ENCODE peak calls at places on chromosomes 12 and 14, in nine cellular contexts. Q is thoracic aorta; X is right lobe of liver; Y is pancreas; L is lower lobe of right lung; O is CD4-positive, alpha-beta memory T cell; F is AG04450; R is substantia nigra; I is heart right ventricle. C is an unnamed sample.

GRCh38 chr12:57765003-57765697 is 1.7 kb downstream of the CYP27B1 start:
- DNase-seq in O (peak; percentile 49), I (peak; percentile 38), X (peak; percentile 49), R (no peak), Y (peak; percentile 58), L (peak; percentile 63), Q (no peak), F (no peak), C (peak; percentile 86)

GRCh38 chr14:68085742-68086141 is 266.2 kb downstream of the RAD51B start:
- DNase-seq in Y (no peak), F (no peak), X (no peak), O (no peak), L (no peak), Q (no peak), R (no peak), I (no peak), C (no peak)

GRCh38 chr12:49684310-49684854 is 22.8 kb downstream of the FMNL3 start:
- DNase-seq in Y (no peak), O (no peak), I (no peak), X (no peak), R (no peak), Q (no peak), F (no peak), L (no peak), C (no peak)

GRCh38 chr14:91126761-91127160 is 12.9 kb downstream of the DGLUCY start:
- DNase-seq in I (no peak), L (no peak), O (no peak), X (no peak), R (no peak), Y (no peak), F (no peak), Q (no peak), C (no peak)

GRCh38 chr14:22096511-22096890 is 422.9 kb upstream of the OR4E1 start:
- DNase-seq in L (no peak), F (no peak), R (no peak), X (no peak), O (no peak), Y (no peak), I (no peak), Q (no peak), C (no peak)

GRCh38 chr12:127928615-127929014 is 338.4 kb upstream of the TMEM132C start:
- DNase-seq in Y (no peak), R (no peak), X (no peak), O (no peak), Q (no peak), F (no peak), I (no peak), L (no peak), C (no peak)

GRCh38 chr12:89350661-89351488 is 1.4 kb downstream of the DUSP6 start:
- DNase-seq in X (peak; percentile 37), L (peak; percentile 62), F (no peak), R (no peak), I (peak; percentile 31), Q (no peak), O (no peak), Y (no peak), C (no peak)

GRCh38 chr14:50821471-50822464 is 9.2 kb downstream of the NIN start:
- DNase-seq in O (peak; percentile 65), R (no peak), X (peak; percentile 48), F (no peak), Q (no peak), I (peak; percentile 36), Y (no peak), L (peak; percentile 79), C (peak; percentile 55)

GRCh38 chr12:14572401-14572800 is 4.7 kb upstream of the PLBD1 start:
- DNase-seq in Y (no peak), L (no peak), I (no peak), O (no peak), X (no peak), Q (no peak), R (no peak), F (no peak), C (peak; percentile 48)

GRCh38 chr12:124524231-124524925 is 43.0 kb downstream of the NCOR2 start:
- DNase-seq in Q (no peak), O (no peak), I (no peak), Y (no peak), F (peak; percentile 41), L (no peak), X (no peak), R (no peak), C (no peak)
- H3K27ac ChIP-seq in Q (peak overlapping the region; percentile 71), O (no peak overlapping the region), I (peak overlapping the region; percentile 73), Y (no peak overlapping the region), F (peak overlapping the region; percentile 65), L (no peak overlapping the region), X (no peak overlapping the region), R (no peak overlapping the region), C (no peak overlapping the region)

DNA sequence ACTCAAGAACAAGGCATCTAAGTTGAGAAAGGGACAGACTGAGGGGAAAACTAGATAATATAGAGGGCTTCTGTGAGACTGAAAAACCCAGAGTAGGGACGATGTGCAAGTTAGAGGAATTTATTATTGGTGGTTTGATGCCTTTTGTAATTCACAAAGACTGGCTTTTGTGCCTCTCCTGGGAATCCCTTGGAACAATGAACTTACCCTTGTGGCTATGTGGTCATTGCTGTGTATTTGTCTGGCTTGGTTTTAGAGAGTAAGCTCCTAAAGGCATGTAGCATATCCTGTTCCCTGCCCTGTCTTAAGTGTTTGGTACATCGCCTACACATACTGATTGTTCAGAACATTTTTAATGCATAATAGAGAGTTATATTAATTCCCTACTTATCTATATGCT is 26.6 kb downstream of the DCN start:
- DNase-seq in I (no peak), Q (no peak), O (no peak), R (no peak), L (no peak), X (no peak), F (no peak), Y (no peak), C (peak; percentile 24)
- H3K27ac ChIP-seq in I (peak overlapping the region; percentile 9), Q (no peak overlapping the region), O (no peak overlapping the region), R (no peak overlapping the region), L (no peak overlapping the region), X (no peak overlapping the region), F (no peak overlapping the region), Y (no peak overlapping the region), C (no peak overlapping the region)

GRCh38 chr12:132326646-132327045 is 2.7 kb downstream of the GALNT9 start:
- DNase-seq in R (no peak), F (no peak), X (no peak), O (no peak), Y (peak; percentile 3), L (no peak), Q (no peak), I (no peak), C (no peak)
- H3K27ac ChIP-seq in R (no peak overlapping the region), F (no peak overlapping the region), X (no peak overlapping the region), O (no peak overlapping the region), Y (no peak overlapping the region), L (no peak overlapping the region), Q (no peak overlapping the region), I (no peak overlapping the region), C (no peak overlapping the region)

GRCh38 chr12:113274848-113275247 is 53.6 kb downstream of the TPCN1 start:
- DNase-seq in L (no peak), R (no peak), F (no peak), O (no peak), X (peak; percentile 4), I (no peak), Q (no peak), Y (no peak), C (no peak)
- H3K27ac ChIP-seq in L (no peak overlapping the region), R (no peak overlapping the region), F (no peak overlapping the region), O (no peak overlapping the region), X (no peak overlapping the region), I (peak overlapping the region; percentile 58), Q (no peak overlapping the region), Y (no peak overlapping the region), C (no peak overlapping the region)

GRCh38 chr14:61751475-61751989 is 10.7 kb upstream of the SNAPC1 start:
- DNase-seq in Q (no peak), R (no peak), X (no peak), F (no peak), Y (no peak), O (no peak), I (no peak), L (no peak), C (no peak)
- H3K27ac ChIP-seq in Q (peak overlapping the region; percentile 89), R (no peak overlapping the region), X (peak overlapping the region; percentile 58), F (no peak overlapping the region), Y (peak overlapping the region; percentile 81), O (peak overlapping the region; percentile 50), I (peak overlapping the region; percentile 97), L (peak overlapping the region; percentile 89), C (peak overlapping the region; percentile 15)

DNA sequence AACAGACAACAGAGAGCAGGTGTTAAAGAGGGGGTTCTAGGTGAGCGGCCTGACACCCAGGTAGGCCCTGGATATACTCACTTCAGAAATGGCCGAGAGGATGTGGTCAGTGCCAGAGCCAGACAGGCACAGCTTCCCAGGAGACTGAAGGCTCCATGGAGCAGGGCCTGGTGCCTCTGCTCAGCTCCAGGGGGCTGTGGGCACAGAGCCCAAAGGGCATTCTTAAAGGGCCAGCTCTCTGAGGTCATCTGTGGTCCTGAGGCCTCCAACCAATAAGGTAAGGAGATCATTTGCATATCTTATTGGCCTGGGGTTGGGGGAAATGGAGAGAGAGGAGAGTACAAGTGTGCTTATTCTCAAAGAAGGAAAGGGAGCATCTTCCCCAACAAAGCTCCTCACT is 9.7 kb upstream of the PCK2 start:
- DNase-seq in X (no peak), I (no peak), L (peak; percentile 4), Y (no peak), F (no peak), Q (no peak), O (no peak), R (no peak), C (no peak)
- H3K27ac ChIP-seq in X (no peak overlapping the region), I (no peak overlapping the region), L (no peak overlapping the region), Y (no peak overlapping the region), F (no peak overlapping the region), Q (no peak overlapping the region), O (no peak overlapping the region), R (no peak overlapping the region), C (no peak overlapping the region)

GRCh38 chr14:77028384-77029246 is at the start of gene IRF2BPL:
- DNase-seq in O (peak; percentile 95), Q (peak; percentile 96), R (peak; percentile 93), I (peak; percentile 100), F (peak; percentile 99), X (peak; percentile 100), L (peak; percentile 99), Y (peak; percentile 100), C (peak; percentile 97)
- H3K27ac ChIP-seq in O (peak within 1 kb of the TSS; percentile 93), Q (peak within 1 kb of the TSS; percentile 98), R (peak within 1 kb of the TSS; percentile 98), I (peak within 1 kb of the TSS; percentile 99), F (peak within 1 kb of the TSS; percentile 99), X (peak within 1 kb of the TSS; percentile 100), L (peak within 1 kb of the TSS; percentile 100), Y (peak within 1 kb of the TSS; percentile 100), C (peak within 1 kb of the TSS; percentile 99)

GRCh38 chr12:3123729-3124128 is 46.5 kb downstream of the TSPAN9 start:
- DNase-seq in Y (no peak), L (no peak), R (no peak), Q (no peak), O (no peak), F (no peak), I (no peak), X (no peak), C (no peak)

GRCh38 chr12:3122841-3123678 is 45.9 kb downstream of the TSPAN9 start:
- DNase-seq in R (no peak), F (no peak), X (no peak), L (no peak), Q (peak; percentile 49), Y (no peak), I (peak; percentile 67), O (no peak), C (peak; percentile 47)

GRCh38 chr12:3119745-3120660 is 42.8 kb downstream of the TSPAN9 start:
- DNase-seq in R (no peak), X (peak; percentile 81), Q (peak; percentile 49), F (no peak), I (peak; percentile 78), O (no peak), Y (peak; percentile 84), L (peak; percentile 62), C (no peak)

GRCh38 chr12:3119192-3119744 is 42.1 kb downstream of the TSPAN9 start:
- DNase-seq in R (no peak), I (no peak), Y (no peak), X (no peak), L (no peak), F (no peak), O (no peak), Q (no peak), C (no peak)

GRCh38 chr12:3120701-3121100 is 43.5 kb downstream of the TSPAN9 start:
- DNase-seq in O (no peak), F (no peak), L (no peak), R (no peak), Q (no peak), Y (no peak), I (no peak), X (no peak), C (no peak)
- H3K27ac ChIP-seq in O (no peak overlapping the region), F (no peak overlapping the region), L (peak overlapping the region; percentile 68), R (no peak overlapping the region), Q (peak overlapping the region; percentile 95), Y (peak overlapping the region; percentile 80), I (peak overlapping the region; percentile 88), X (peak overlapping the region; percentile 83), C (no peak overlapping the region)

C was measured in GM23338.